ENCODE peak calls at places on chromosomes 16 and 17, in six cellular contexts. One of them, this sample, is unnamed.

GRCh38 chr17:62111562-62112180 is 46.6 kb upstream of the MED13 start:
- DNase-seq in B cell: no peak
- DNase-seq in activated CD8-positive, alpha-beta memory T cell treated with anti-CD3 and anti-CD28 coated beads, Interleukin-2, amount 50 U/mL, for 48 hours: no peak
- DNase-seq in anterior cingulate cortex: no peak
- DNase-seq in MM.1S: peak
- DNase-seq in RCC 7860: no peak
- DNase-seq in this sample: no peak

GRCh38 chr17:37833237-37833859 is 88.5 kb upstream of the HNF1B start:
- DNase-seq in MM.1S: no peak
- DNase-seq in anterior cingulate cortex: no peak
- DNase-seq in RCC 7860: no peak
- DNase-seq in activated CD8-positive, alpha-beta memory T cell treated with anti-CD3 and anti-CD28 coated beads, Interleukin-2, amount 50 U/mL, for 48 hours: no peak
- DNase-seq in B cell: no peak
- DNase-seq in this sample: no peak

GRCh38 chr17:1959871-1960569 is 65.1 kb downstream of the RTN4RL1 start:
- DNase-seq in RCC 7860: no peak
- DNase-seq in B cell: no peak
- DNase-seq in activated CD8-positive, alpha-beta memory T cell treated with anti-CD3 and anti-CD28 coated beads, Interleukin-2, amount 50 U/mL, for 48 hours: no peak
- DNase-seq in MM.1S: no peak
- DNase-seq in anterior cingulate cortex: peak
- DNase-seq in this sample: no peak

GRCh38 chr17:57803026-57803425 is 46.8 kb downstream of the MRPS23 start:
- DNase-seq in MM.1S: no peak
- DNase-seq in B cell: no peak
- DNase-seq in activated CD8-positive, alpha-beta memory T cell treated with anti-CD3 and anti-CD28 coated beads, Interleukin-2, amount 50 U/mL, for 48 hours: no peak
- DNase-seq in anterior cingulate cortex: no peak
- DNase-seq in RCC 7860: no peak
- DNase-seq in this sample: no peak

GRCh38 chr16:86353185-86353584 is 157.1 kb upstream of the FOXF1 start:
- DNase-seq in anterior cingulate cortex: no peak
- DNase-seq in MM.1S: no peak
- DNase-seq in B cell: no peak
- DNase-seq in RCC 7860: no peak
- DNase-seq in activated CD8-positive, alpha-beta memory T cell treated with anti-CD3 and anti-CD28 coated beads, Interleukin-2, amount 50 U/mL, for 48 hours: no peak
- DNase-seq in this sample: no peak

GRCh38 chr17:35627417-35627816 is 40.3 kb downstream of the AP2B1 start:
- DNase-seq in RCC 7860: no peak
- DNase-seq in MM.1S: no peak
- DNase-seq in anterior cingulate cortex: no peak
- DNase-seq in B cell: no peak
- DNase-seq in activated CD8-positive, alpha-beta memory T cell treated with anti-CD3 and anti-CD28 coated beads, Interleukin-2, amount 50 U/mL, for 48 hours: no peak
- DNase-seq in this sample: no peak

GRCh38 chr17:63696381-63696961 is 3.5 kb downstream of the LIMD2 start:
- DNase-seq in MM.1S: peak
- DNase-seq in RCC 7860: peak
- DNase-seq in anterior cingulate cortex: no peak
- DNase-seq in B cell: peak
- DNase-seq in activated CD8-positive, alpha-beta memory T cell treated with anti-CD3 and anti-CD28 coated beads, Interleukin-2, amount 50 U/mL, for 48 hours: peak
- DNase-seq in this sample: peak

GRCh38 chr16:12613131-12613991 is 190.3 kb downstream of the CPPED1 start:
- DNase-seq in activated CD8-positive, alpha-beta memory T cell treated with anti-CD3 and anti-CD28 coated beads, Interleukin-2, amount 50 U/mL, for 48 hours: peak
- DNase-seq in RCC 7860: peak
- DNase-seq in anterior cingulate cortex: no peak
- DNase-seq in MM.1S: no peak
- DNase-seq in B cell: no peak
- DNase-seq in this sample: no peak

GRCh38 chr17:6523330-6523729 is 33.0 kb downstream of the PITPNM3 start:
- DNase-seq in anterior cingulate cortex: no peak
- DNase-seq in MM.1S: no peak
- DNase-seq in B cell: no peak
- DNase-seq in activated CD8-positive, alpha-beta memory T cell treated with anti-CD3 and anti-CD28 coated beads, Interleukin-2, amount 50 U/mL, for 48 hours: no peak
- DNase-seq in RCC 7860: peak
- DNase-seq in this sample: no peak

GRCh38 chr16:71885261-71885650 is 1.3 kb upstream of the ZNF821 start:
- DNase-seq in MM.1S: no peak
- DNase-seq in RCC 7860: no peak
- DNase-seq in activated CD8-positive, alpha-beta memory T cell treated with anti-CD3 and anti-CD28 coated beads, Interleukin-2, amount 50 U/mL, for 48 hours: no peak
- DNase-seq in anterior cingulate cortex: no peak
- DNase-seq in B cell: peak
- DNase-seq in this sample: no peak

GRCh38 chr16:19184823-19185509 is 16.9 kb downstream of the SYT17 start:
- DNase-seq in MM.1S: no peak
- DNase-seq in B cell: no peak
- DNase-seq in RCC 7860: no peak
- DNase-seq in anterior cingulate cortex: no peak
- DNase-seq in activated CD8-positive, alpha-beta memory T cell treated with anti-CD3 and anti-CD28 coated beads, Interleukin-2, amount 50 U/mL, for 48 hours: no peak
- DNase-seq in this sample: no peak

GRCh38 chr16:5862103-5863003 is 764.8 kb upstream of the EEF2KMT start:
- DNase-seq in activated CD8-positive, alpha-beta memory T cell treated with anti-CD3 and anti-CD28 coated beads, Interleukin-2, amount 50 U/mL, for 48 hours: no peak
- DNase-seq in MM.1S: no peak
- DNase-seq in RCC 7860: no peak
- DNase-seq in B cell: no peak
- DNase-seq in anterior cingulate cortex: no peak
- DNase-seq in this sample: no peak

GRCh38 chr16:88468289-88469129 is 15.4 kb downstream of the ZFPM1 start:
- DNase-seq in MM.1S: no peak
- DNase-seq in activated CD8-positive, alpha-beta memory T cell treated with anti-CD3 and anti-CD28 coated beads, Interleukin-2, amount 50 U/mL, for 48 hours: no peak
- DNase-seq in RCC 7860: no peak
- DNase-seq in B cell: no peak
- DNase-seq in anterior cingulate cortex: no peak
- DNase-seq in this sample: peak

GRCh38 chr17:52096056-52096455 is 62.5 kb downstream of the CA10 start:
- DNase-seq in MM.1S: no peak
- DNase-seq in anterior cingulate cortex: no peak
- DNase-seq in RCC 7860: no peak
- DNase-seq in activated CD8-positive, alpha-beta memory T cell treated with anti-CD3 and anti-CD28 coated beads, Interleukin-2, amount 50 U/mL, for 48 hours: no peak
- DNase-seq in B cell: no peak
- DNase-seq in this sample: no peak

GRCh38 chr17:68562736-68563135 is 38.4 kb downstream of the FAM20A start:
- DNase-seq in RCC 7860: no peak
- DNase-seq in activated CD8-positive, alpha-beta memory T cell treated with anti-CD3 and anti-CD28 coated beads, Interleukin-2, amount 50 U/mL, for 48 hours: no peak
- DNase-seq in anterior cingulate cortex: no peak
- DNase-seq in B cell: no peak
- DNase-seq in MM.1S: no peak
- DNase-seq in this sample: no peak

GRCh38 chr16:30715777-30716445 is 16.9 kb downstream of the SRCAP start:
- DNase-seq in B cell: peak
- DNase-seq in MM.1S: no peak
- DNase-seq in RCC 7860: peak
- DNase-seq in anterior cingulate cortex: no peak
- DNase-seq in activated CD8-positive, alpha-beta memory T cell treated with anti-CD3 and anti-CD28 coated beads, Interleukin-2, amount 50 U/mL, for 48 hours: peak
- DNase-seq in this sample: no peak

GRCh38 chr16:21279501-21279900 is 1.4 kb upstream of the CRYM start:
- DNase-seq in anterior cingulate cortex: no peak
- DNase-seq in B cell: no peak
- DNase-seq in MM.1S: no peak
- DNase-seq in activated CD8-positive, alpha-beta memory T cell treated with anti-CD3 and anti-CD28 coated beads, Interleukin-2, amount 50 U/mL, for 48 hours: no peak
- DNase-seq in RCC 7860: no peak
- DNase-seq in this sample: no peak

GRCh38 chr17:58529275-58529674 is 14.8 kb upstream of the MTMR4 start:
- DNase-seq in activated CD8-positive, alpha-beta memory T cell treated with anti-CD3 and anti-CD28 coated beads, Interleukin-2, amount 50 U/mL, for 48 hours: no peak
- DNase-seq in anterior cingulate cortex: no peak
- DNase-seq in RCC 7860: no peak
- DNase-seq in MM.1S: no peak
- DNase-seq in B cell: no peak
- DNase-seq in this sample: no peak

GRCh38 chr17:50675627-50676026 is 32.1 kb downstream of the ANKRD40 start:
- DNase-seq in activated CD8-positive, alpha-beta memory T cell treated with anti-CD3 and anti-CD28 coated beads, Interleukin-2, amount 50 U/mL, for 48 hours: no peak
- DNase-seq in B cell: no peak
- DNase-seq in MM.1S: no peak
- DNase-seq in RCC 7860: no peak
- DNase-seq in anterior cingulate cortex: no peak
- DNase-seq in this sample: no peak

GRCh38 chr17:44906010-44906646 is 6.9 kb upstream of the EFTUD2 start:
- DNase-seq in MM.1S: no peak
- DNase-seq in RCC 7860: peak
- DNase-seq in B cell: no peak
- DNase-seq in anterior cingulate cortex: no peak
- DNase-seq in activated CD8-positive, alpha-beta memory T cell treated with anti-CD3 and anti-CD28 coated beads, Interleukin-2, amount 50 U/mL, for 48 hours: no peak
- DNase-seq in this sample: no peak

GRCh38 chr16:89746043-89746442 is 24.7 kb downstream of the ZNF276 start:
- DNase-seq in MM.1S: no peak
- DNase-seq in RCC 7860: no peak
- DNase-seq in anterior cingulate cortex: no peak
- DNase-seq in B cell: no peak
- DNase-seq in activated CD8-positive, alpha-beta memory T cell treated with anti-CD3 and anti-CD28 coated beads, Interleukin-2, amount 50 U/mL, for 48 hours: no peak
- DNase-seq in this sample: no peak

GRCh38 chr17:4480929-4481898 is 17.5 kb upstream of the SPNS2 start:
- DNase-seq in MM.1S: no peak
- DNase-seq in anterior cingulate cortex: no peak
- DNase-seq in activated CD8-positive, alpha-beta memory T cell treated with anti-CD3 and anti-CD28 coated beads, Interleukin-2, amount 50 U/mL, for 48 hours: peak
- DNase-seq in B cell: no peak
- DNase-seq in RCC 7860: no peak
- DNase-seq in this sample: peak

GRCh38 chr17:8162997-8163977 is 539 bp upstream of the VAMP2 start:
- DNase-seq in RCC 7860: no peak
- DNase-seq in activated CD8-positive, alpha-beta memory T cell treated with anti-CD3 and anti-CD28 coated beads, Interleukin-2, amount 50 U/mL, for 48 hours: peak
- DNase-seq in B cell: peak
- DNase-seq in MM.1S: no peak
- DNase-seq in anterior cingulate cortex: no peak
- DNase-seq in this sample: no peak

GRCh38 chr17:64250211-64250835 is 12.7 kb downstream of the TEX2 start:
- DNase-seq in MM.1S: no peak
- DNase-seq in anterior cingulate cortex: no peak
- DNase-seq in RCC 7860: no peak
- DNase-seq in B cell: no peak
- DNase-seq in activated CD8-positive, alpha-beta memory T cell treated with anti-CD3 and anti-CD28 coated beads, Interleukin-2, amount 50 U/mL, for 48 hours: no peak
- DNase-seq in this sample: no peak

GRCh38 chr16:29645699-29646187 is 17.3 kb upstream of the SPN start:
- DNase-seq in RCC 7860: no peak
- DNase-seq in activated CD8-positive, alpha-beta memory T cell treated with anti-CD3 and anti-CD28 coated beads, Interleukin-2, amount 50 U/mL, for 48 hours: no peak
- DNase-seq in anterior cingulate cortex: no peak
- DNase-seq in B cell: peak
- DNase-seq in MM.1S: peak
- DNase-seq in this sample: peak

GRCh38 chr17:69560987-69561441 is 146.5 kb downstream of the MAP2K6 start:
- DNase-seq in B cell: no peak
- DNase-seq in activated CD8-positive, alpha-beta memory T cell treated with anti-CD3 and anti-CD28 coated beads, Interleukin-2, amount 50 U/mL, for 48 hours: no peak
- DNase-seq in anterior cingulate cortex: no peak
- DNase-seq in RCC 7860: no peak
- DNase-seq in MM.1S: no peak
- DNase-seq in this sample: no peak